ENCODE peak calls at places on chromosomes 4 and X, in nine cellular contexts. G, E, Q, U, Y, T, X, A and L are unnamed samples.

GRCh38 chr4:69025191-69025998 is 70.9 kb upstream of the UGT2B7 start:
- DNase-seq in G (peak; percentile 2), E (no peak), Q (no peak), U (no peak), Y (no peak), T (no peak), X (peak; percentile 50), A (peak; percentile 15), L (no peak)

GRCh38 chrX:78199851-78200250 is 60.4 kb upstream of the TAF9B start:
- DNase-seq in G (peak; percentile 8), E (no peak), Q (no peak), U (no peak), Y (no peak), T (no peak), X (peak; percentile 50), A (no peak), L (no peak)

GRCh38 chr4:60450054-60450453 is 750.1 kb upstream of the ADGRL3 start:
- DNase-seq in G (no peak), E (no peak), Q (no peak), U (no peak), Y (no peak), T (no peak), X (no peak), A (no peak), L (no peak)

GRCh38 chr4:1509366-1509765 is 103.1 kb upstream of the NKX1-1 start:
- DNase-seq in G (no peak), E (no peak), Q (no peak), U (no peak), Y (no peak), T (no peak), X (no peak), A (no peak), L (no peak)

GRCh38 chr4:136036744-136037143 is 1495.5 kb downstream of the PCDH18 start:
- DNase-seq in G (peak; percentile 18), E (no peak), Q (no peak), U (no peak), Y (no peak), T (no peak), X (peak; percentile 49), A (no peak), L (no peak)

GRCh38 chr4:118282692-118283091 is 70.1 kb downstream of the PRSS12 start:
- DNase-seq in G (no peak), E (no peak), Q (no peak), U (no peak), Y (no peak), T (no peak), X (no peak), A (no peak), L (no peak)

GRCh38 chr4:110085131-110085530 is 113.3 kb downstream of the ELOVL6 start:
- DNase-seq in G (no peak), E (no peak), Q (no peak), U (no peak), Y (no peak), T (no peak), X (no peak), A (peak; percentile 90), L (no peak)

GRCh38 chrX:14777484-14777883 is 95.4 kb downstream of the FANCB start:
- DNase-seq in G (no peak), E (no peak), Q (no peak), U (no peak), Y (no peak), T (no peak), X (no peak), A (no peak), L (no peak)

GRCh38 chr4:10185518-10186227 is 69.1 kb upstream of the WDR1 start:
- DNase-seq in G (no peak), E (no peak), Q (no peak), U (no peak), Y (no peak), T (no peak), X (no peak), A (no peak), L (no peak)

GRCh38 chr4:68368566-68369473 is 18.9 kb upstream of the YTHDC1 start:
- DNase-seq in G (no peak), E (no peak), Q (no peak), U (no peak), Y (no peak), T (no peak), X (peak; percentile 19), A (no peak), L (no peak)

DNA sequence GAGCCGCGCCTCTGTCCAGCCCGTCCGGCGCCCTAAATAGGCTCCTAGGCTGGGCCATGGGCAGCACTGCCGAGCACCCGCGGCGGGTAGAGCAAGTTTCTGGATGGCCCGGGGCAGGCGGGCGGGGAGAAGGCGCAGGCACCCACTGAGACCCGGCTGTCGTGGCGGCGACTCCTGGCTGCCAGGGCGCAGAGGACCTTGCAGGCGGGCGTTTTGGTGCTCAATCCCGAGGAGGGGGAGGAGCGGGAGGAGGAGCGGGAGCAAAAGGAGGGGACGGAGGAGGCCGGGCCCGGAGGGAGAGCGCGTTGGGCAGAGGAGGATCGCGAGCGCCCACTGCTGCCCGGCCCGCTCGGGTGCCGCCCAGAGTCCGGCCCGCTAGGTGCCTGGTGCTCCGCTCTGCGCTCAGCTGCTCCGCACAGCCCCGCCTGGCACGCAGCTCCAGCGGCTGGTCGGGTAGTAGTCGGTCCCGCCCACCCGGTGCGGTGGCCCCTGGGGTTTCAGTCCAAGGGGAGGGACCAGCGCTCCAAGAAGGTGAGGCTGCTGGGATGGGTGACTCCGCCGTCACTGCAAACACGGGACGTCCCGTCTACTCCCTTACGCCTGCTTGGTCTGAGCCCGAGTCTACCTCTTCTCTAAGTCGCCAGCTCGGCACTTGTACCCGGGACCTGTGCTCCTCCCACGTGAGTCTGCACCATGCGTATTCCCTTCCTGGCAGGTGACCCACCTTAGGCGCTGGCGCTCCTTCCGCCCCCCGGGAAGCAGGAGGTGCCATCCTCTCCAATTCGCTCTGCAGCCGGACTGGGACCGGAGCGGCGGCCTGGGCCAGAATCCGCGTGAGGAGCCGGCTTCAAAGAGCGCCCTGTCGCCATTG is at the start of gene HS3ST1:
- DNase-seq in G (peak; percentile 94), E (peak; percentile 71), Q (peak; percentile 62), U (peak; percentile 80), Y (peak; percentile 92), T (peak; percentile 81), X (peak; percentile 78), A (peak; percentile 91), L (peak; percentile 68)
- TF ChIP-seq POLR2A in G (peak; percentile 54), E (peak; percentile 34), Q (no peak), U (no peak), Y (no peak), T (no peak), X (no peak), A (peak; percentile 78), L (no peak)

DNA sequence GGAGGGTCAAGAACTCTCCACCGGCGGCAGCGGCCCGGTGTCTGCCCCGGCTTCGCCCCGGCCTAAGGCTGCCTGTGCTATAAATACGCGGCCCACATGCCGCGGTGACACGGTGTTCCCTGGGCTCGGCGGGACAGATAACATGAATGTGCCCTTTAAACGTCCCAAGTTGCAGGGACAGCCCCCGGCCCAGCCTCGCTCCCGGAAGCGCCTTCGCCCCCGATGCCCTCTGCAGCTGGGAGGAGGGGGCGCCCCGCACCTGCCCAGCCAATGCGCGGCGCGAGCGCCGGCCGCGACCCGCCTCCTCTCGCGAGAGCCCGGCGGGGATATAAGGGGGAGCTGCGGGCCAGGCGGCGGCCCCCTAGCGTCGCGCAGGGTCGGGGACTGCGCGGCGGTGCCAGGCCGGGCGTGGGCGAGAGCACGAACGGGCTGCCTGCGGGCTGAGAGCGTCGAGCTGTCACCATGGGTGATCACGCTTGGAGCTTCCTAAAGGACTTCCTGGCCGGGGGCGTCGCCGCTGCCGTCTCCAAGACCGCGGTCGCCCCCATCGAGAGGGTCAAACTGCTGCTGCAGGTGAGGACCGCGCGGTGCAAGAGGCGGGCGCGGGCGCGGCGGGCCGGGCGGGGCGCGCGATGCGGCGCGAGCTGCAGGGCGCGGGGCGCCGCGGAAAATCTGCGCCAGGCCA is at the start of gene SLC25A4:
- DNase-seq in G (peak; percentile 28), E (peak; percentile 85), Q (peak; percentile 45), U (peak; percentile 89), Y (peak; percentile 92), T (peak; percentile 90), X (peak; percentile 77), A (peak; percentile 89), L (peak; percentile 64)
- TF ChIP-seq POLR2A in G (peak; percentile 96), E (peak; percentile 94), Q (peak; percentile 29), U (peak; percentile 99), Y (peak; percentile 84), T (peak; percentile 73), X (peak; percentile 98), A (peak; percentile 90), L (peak; percentile 99)

DNA sequence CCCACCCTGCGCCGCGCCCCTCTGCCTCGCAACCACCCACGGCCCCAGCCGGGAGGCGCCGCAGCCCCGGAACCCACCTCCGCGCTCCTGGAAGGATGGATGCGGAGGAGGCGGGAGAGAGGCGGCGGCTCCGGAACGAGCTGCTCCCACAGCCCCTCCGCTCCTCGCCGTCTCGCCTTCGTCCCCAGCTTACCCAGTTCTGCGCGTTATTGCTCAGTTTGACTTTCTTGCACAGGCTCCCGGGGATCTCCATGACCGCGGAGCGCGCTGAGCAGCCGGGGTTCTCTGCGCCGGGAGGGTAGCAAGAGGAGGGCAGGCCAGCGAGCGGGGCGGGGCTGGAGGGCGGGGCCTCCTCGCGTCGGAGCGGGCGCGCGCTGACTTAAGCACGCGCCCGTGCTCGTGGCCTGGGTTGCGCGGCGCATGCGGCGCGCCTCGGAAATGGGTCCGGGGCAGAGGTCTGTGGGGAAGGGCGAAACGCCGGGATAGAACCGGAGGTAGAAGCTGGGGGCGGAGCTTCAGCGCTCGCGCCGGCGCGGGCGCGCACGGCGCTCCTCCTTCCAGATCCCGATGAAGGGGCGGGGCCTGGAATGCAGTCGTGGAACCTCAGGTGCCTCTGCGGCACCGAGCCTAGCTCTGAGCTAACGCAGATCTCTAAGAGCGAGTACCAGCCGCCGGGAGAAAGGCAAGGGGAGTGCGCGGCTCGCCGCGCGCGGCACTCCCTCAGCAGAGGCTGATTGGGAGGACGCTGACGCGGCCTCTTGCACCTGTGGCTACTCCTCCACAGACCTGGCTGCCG is at the start of gene PAPSS1:
- DNase-seq in G (peak; percentile 95), E (peak; percentile 98), Q (peak; percentile 96), U (peak; percentile 97), Y (peak; percentile 98), T (peak; percentile 98), X (peak; percentile 92), A (peak; percentile 99), L (peak; percentile 68)
- TF ChIP-seq POLR2A in G (peak; percentile 78), E (peak; percentile 89), Q (no peak), U (peak; percentile 74), Y (peak; percentile 56), T (peak; percentile 66), X (peak; percentile 61), A (peak; percentile 88), L (peak; percentile 72)

GRCh38 chrX:75156537-75156945 is 458 bp upstream of the ABCB7 start:
- DNase-seq in G (no peak), E (no peak), Q (no peak), U (no peak), Y (no peak), T (no peak), X (peak; percentile 4), A (no peak), L (no peak)

GRCh38 chrX:75155454-75155829 is 641 bp downstream of the ABCB7 start:
- DNase-seq in G (no peak), E (no peak), Q (no peak), U (no peak), Y (no peak), T (no peak), X (peak; percentile 1), A (no peak), L (no peak)

GRCh38 chrX:75158054-75158453 is 2.0 kb upstream of the ABCB7 start:
- DNase-seq in G (no peak), E (no peak), Q (no peak), U (no peak), Y (no peak), T (no peak), X (no peak), A (no peak), L (no peak)

GRCh38 chrX:75154871-75155270 is 1.2 kb downstream of the ABCB7 start:
- DNase-seq in G (no peak), E (no peak), Q (no peak), U (no peak), Y (no peak), T (no peak), X (no peak), A (no peak), L (no peak)

GRCh38 chrX:75155830-75156525 is at the start of gene ABCB7:
- DNase-seq in G (peak; percentile 35), E (peak; percentile 52), Q (peak; percentile 46), U (peak; percentile 76), Y (peak; percentile 52), T (peak; percentile 84), X (peak; percentile 79), A (peak; percentile 68), L (peak; percentile 26)
- TF ChIP-seq POLR2A in G (peak; percentile 44), E (no peak), Q (no peak), U (peak; percentile 19), Y (no peak), T (no peak), X (peak; percentile 35), A (peak; percentile 40), L (peak; percentile 34)